ENCODE peak calls at places on chromosomes 16 and 17, in six cellular contexts. Y, A, L, J, I and P are unnamed samples.

GRCh38 chr16:84369938-84370627 is 1.7 kb downstream of the ATP2C2 start:
- DNase-seq in Y (no peak), L (no peak), J (no peak), A (peak), I (no peak), P (no peak)

GRCh38 chr16:88363239-88363891 is 19.4 kb upstream of the ZNF469 start:
- DNase-seq in Y (no peak), J (no peak), A (no peak), I (no peak), L (no peak), P (no peak)

GRCh38 chr17:62756198-62756597 is 51.9 kb downstream of the MARCHF10 start:
- DNase-seq in J (no peak), I (no peak), Y (no peak), L (no peak), A (no peak), P (no peak)

GRCh38 chr17:29697371-29697770 is 74.7 kb upstream of the CORO6 start:
- DNase-seq in Y (no peak), I (no peak), A (no peak), L (no peak), J (no peak), P (no peak)

GRCh38 chr17:13362341-13363122 is 239.2 kb downstream of the HS3ST3A1 start:
- DNase-seq in A (peak), J (no peak), L (no peak), I (no peak), Y (peak), P (peak)

GRCh38 chr17:32881054-32881453 is 4.1 kb upstream of the MYO1D start:
- DNase-seq in I (no peak), A (no peak), J (no peak), Y (no peak), L (no peak), P (no peak)

GRCh38 chr16:2518823-2519710 is 1.1 kb upstream of the AMDHD2 start:
- DNase-seq in L (peak), J (no peak), I (no peak), Y (no peak), A (no peak), P (no peak)

GRCh38 chr17:57480438-57481196 is 224.3 kb downstream of the MSI2 start:
- DNase-seq in L (no peak), Y (peak), I (no peak), A (peak), J (no peak), P (peak)

GRCh38 chr17:75205037-75205792 is at the start of gene NUP85:
- DNase-seq in Y (peak), I (peak), A (peak), J (peak), L (peak), P (peak)
- H3K4ac ChIP-seq in Y (peak), I (no peak), A (peak), J (no peak), L (no peak), P (peak)

GRCh38 chr16:4477966-4478365 is 1.8 kb downstream of the HMOX2 start:
- DNase-seq in I (no peak), L (no peak), Y (peak), A (peak), J (no peak), P (peak)
- H3K9ac ChIP-seq in I (no peak), L (no peak), Y (no peak), A (no peak), J (no peak), P (peak)

GRCh38 chr16:6892961-6893360 is 439.7 kb upstream of the RBFOX1 start:
- DNase-seq in Y (no peak), J (no peak), L (no peak), A (peak), I (no peak), P (no peak)

GRCh38 chr16:6884002-6884401 is 448.6 kb upstream of the RBFOX1 start:
- DNase-seq in A (no peak), I (no peak), L (no peak), J (no peak), Y (no peak), P (no peak)

GRCh38 chr16:6889106-6889505 is 443.5 kb upstream of the RBFOX1 start:
- DNase-seq in Y (no peak), L (no peak), I (no peak), J (no peak), A (no peak), P (no peak)

GRCh38 chr16:6891486-6891885 is 441.2 kb upstream of the RBFOX1 start:
- DNase-seq in A (peak), I (no peak), L (no peak), J (no peak), Y (no peak), P (no peak)

GRCh38 chr16:6888536-6888935 is 444.1 kb upstream of the RBFOX1 start:
- DNase-seq in I (no peak), J (no peak), L (no peak), A (no peak), Y (no peak), P (no peak)
- H3K4ac ChIP-seq in I (no peak), J (no peak), L (no peak), A (no peak), Y (no peak), P (no peak)

GRCh38 chr17:15958484-15958854 is 13.5 kb downstream of the ADORA2B start:
- DNase-seq in L (no peak), Y (no peak), I (no peak), A (no peak), J (no peak), P (no peak)
- H3K9ac ChIP-seq in L (no peak), Y (peak), I (no peak), A (no peak), J (no peak), P (peak)

GRCh38 chr17:20211246-20211645 is 202.1 kb downstream of the SPECC1 start:
- DNase-seq in A (no peak), J (no peak), I (no peak), L (no peak), Y (no peak), P (no peak)
- H3K4ac ChIP-seq in A (no peak), J (no peak), I (no peak), L (no peak), Y (no peak), P (no peak)

DNA sequence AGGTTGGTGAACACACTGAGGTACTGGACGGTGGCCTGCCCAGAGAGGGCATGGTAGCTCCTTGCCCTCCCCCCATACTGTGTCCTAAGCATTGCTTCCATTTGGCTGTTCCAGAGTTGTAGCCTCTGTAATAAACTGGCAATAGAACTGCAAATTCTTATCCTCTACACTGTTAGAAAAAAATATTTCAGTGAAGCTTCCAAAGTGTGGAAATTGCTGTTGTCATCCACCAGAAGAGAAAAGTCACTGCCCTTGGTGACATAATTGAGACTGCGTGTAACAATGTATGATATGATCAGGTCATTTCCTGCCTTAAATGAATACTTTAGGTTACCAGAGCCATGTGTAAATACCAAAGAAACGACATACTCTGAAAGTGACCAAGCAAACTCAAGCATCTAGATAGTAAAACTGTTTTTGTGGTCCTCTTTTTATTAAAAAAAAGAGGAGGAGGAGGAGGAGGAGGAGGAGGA is 65.9 kb downstream of the CEP95 start:
- DNase-seq in I (no peak), L (no peak), A (peak), Y (peak), J (no peak), P (peak)
- H3K9ac ChIP-seq in I (no peak), L (no peak), A (no peak), Y (no peak), J (no peak), P (peak)

GRCh38 chr16:29959293-29959692 is 2.6 kb upstream of the TMEM219 start:
- DNase-seq in Y (no peak), J (no peak), I (no peak), L (no peak), A (no peak), P (no peak)

GRCh38 chr16:29961479-29962343 is at the start of gene TMEM219:
- DNase-seq in I (no peak), L (peak), J (peak), A (peak), Y (peak), P (peak)

GRCh38 chr16:29961127-29961478 is 776 bp upstream of the TMEM219 start:
- DNase-seq in I (no peak), Y (no peak), J (no peak), A (no peak), L (no peak), P (no peak)

GRCh38 chr16:29962344-29962994 is 590 bp downstream of the TMEM219 start:
- DNase-seq in Y (peak), L (no peak), J (no peak), I (no peak), A (no peak), P (peak)

GRCh38 chr16:29963021-29963743 is 1.3 kb downstream of the TMEM219 start:
- DNase-seq in J (no peak), A (no peak), I (no peak), Y (no peak), L (no peak), P (no peak)
- H3K4ac ChIP-seq in J (no peak), A (no peak), I (no peak), Y (peak), L (no peak), P (no peak)

GRCh38 chr17:50219345-50219744 is 17.9 kb upstream of the COL1A1 start:
- DNase-seq in J (no peak), Y (peak), L (no peak), I (no peak), A (no peak), P (peak)
- H3K9ac ChIP-seq in J (no peak), Y (peak), L (no peak), I (no peak), A (no peak), P (peak)

GRCh38 chr17:10186771-10187425 is 11.5 kb downstream of the GAS7 start:
- DNase-seq in Y (no peak), J (no peak), A (no peak), I (no peak), L (no peak), P (no peak)

GRCh38 chr17:10178789-10179075 is 19.7 kb downstream of the GAS7 start:
- DNase-seq in L (no peak), A (no peak), Y (no peak), I (no peak), J (no peak), P (no peak)

GRCh38 chr17:10177921-10178788 is 20.3 kb downstream of the GAS7 start:
- DNase-seq in Y (peak), L (peak), J (no peak), I (peak), A (peak), P (peak)

GRCh38 chr17:10183931-10184930 is 14.2 kb downstream of the GAS7 start:
- DNase-seq in I (no peak), L (no peak), A (peak), J (no peak), Y (no peak), P (no peak)

GRCh38 chr17:10182785-10183184 is 15.6 kb downstream of the GAS7 start:
- DNase-seq in I (no peak), J (no peak), L (no peak), Y (no peak), A (no peak), P (no peak)
- H3K4ac ChIP-seq in I (no peak), J (no peak), L (no peak), Y (no peak), A (no peak), P (no peak)